ENCODE peak calls at places on chromosomes 2 and 18, in ten cellular contexts. R is endodermal cell, K is cardiac fibroblast, U is osteocyte, V is uterus, H is right atrium auricular region, Z is heart left ventricle, X is cardiac muscle cell, T is coronary artery, D is right lobe of liver. W is an unnamed sample.

GRCh38 chr18:10234912-10235439 is 219.5 kb upstream of the APCDD1 start:
- DNase-seq in Z (no peak), H (no peak), V (peak), D (no peak), K (peak), T (no peak), X (peak), U (no peak), R (no peak), W (peak)

GRCh38 chr2:32330136-32330535 is 26.7 kb upstream of the BIRC6 start:
- DNase-seq in D (no peak), X (peak), U (peak), Z (no peak), K (peak), H (no peak), V (no peak), T (no peak), R (no peak), W (no peak)

GRCh38 chr2:112708968-112709367 is 11.9 kb upstream of the NT5DC4 start:
- DNase-seq in V (no peak), D (no peak), R (no peak), X (no peak), H (no peak), K (no peak), Z (no peak), T (no peak), U (peak), W (no peak)

GRCh38 chr2:3712841-3713503 is 9.6 kb downstream of the DCDC2C start:
- DNase-seq in U (no peak), T (no peak), X (peak), H (no peak), V (no peak), Z (no peak), D (no peak), R (no peak), K (no peak), W (peak)

GRCh38 chr18:23912356-23912755 is 102.2 kb upstream of the TTC39C start:
- DNase-seq in D (no peak), U (no peak), K (no peak), R (no peak), V (no peak), T (no peak), X (no peak), H (no peak), Z (no peak), W (peak)

GRCh38 chr2:186887107-186888090 is 38.4 kb upstream of the ZSWIM2 start:
- DNase-seq in X (peak), H (peak), V (peak), Z (peak), U (no peak), R (no peak), K (peak), T (no peak), D (no peak), W (peak)

GRCh38 chr2:158079672-158080071 is 22.0 kb upstream of the UPP2 start:
- DNase-seq in Z (no peak), D (no peak), U (no peak), R (no peak), V (no peak), X (no peak), T (no peak), K (no peak), H (no peak), W (no peak)

GRCh38 chr2:56613254-56613653 is 429.5 kb downstream of the CCDC85A start:
- DNase-seq in R (no peak), U (no peak), V (no peak), T (no peak), X (no peak), Z (no peak), K (no peak), D (no peak), H (no peak), W (no peak)

GRCh38 chr2:191265311-191266170 is 20.3 kb downstream of the MYO1B start:
- DNase-seq in R (no peak), D (peak), V (peak), U (no peak), X (peak), H (no peak), Z (peak), K (peak), T (no peak), W (peak)

GRCh38 chr2:230981704-230982103 is 14.2 kb upstream of the SPATA3 start:
- DNase-seq in H (no peak), Z (no peak), U (no peak), R (no peak), V (no peak), K (no peak), T (no peak), X (no peak), D (peak), W (no peak)

GRCh38 chr2:232632904-232633412 is 446 bp upstream of the EFHD1 start:
- DNase-seq in K (no peak), X (peak), T (peak), U (no peak), D (peak), H (no peak), R (peak), Z (peak), V (peak), W (peak)
- TF ChIP-seq CTCF in K (no peak), X (no peak), T (no peak), U (no peak), D (no peak), H (no peak), R (peak), Z (no peak), V (no peak), W (no peak)

GRCh38 chr2:180692322-180692721 is 288.1 kb upstream of the UBE2E3 start:
- DNase-seq in R (no peak), U (no peak), T (no peak), H (no peak), D (no peak), X (no peak), V (no peak), K (no peak), Z (no peak), W (no peak)
- TF ChIP-seq CTCF in R (no peak), U (no peak), T (no peak), H (no peak), D (no peak), X (no peak), V (no peak), K (no peak), Z (no peak), W (no peak)

DNA sequence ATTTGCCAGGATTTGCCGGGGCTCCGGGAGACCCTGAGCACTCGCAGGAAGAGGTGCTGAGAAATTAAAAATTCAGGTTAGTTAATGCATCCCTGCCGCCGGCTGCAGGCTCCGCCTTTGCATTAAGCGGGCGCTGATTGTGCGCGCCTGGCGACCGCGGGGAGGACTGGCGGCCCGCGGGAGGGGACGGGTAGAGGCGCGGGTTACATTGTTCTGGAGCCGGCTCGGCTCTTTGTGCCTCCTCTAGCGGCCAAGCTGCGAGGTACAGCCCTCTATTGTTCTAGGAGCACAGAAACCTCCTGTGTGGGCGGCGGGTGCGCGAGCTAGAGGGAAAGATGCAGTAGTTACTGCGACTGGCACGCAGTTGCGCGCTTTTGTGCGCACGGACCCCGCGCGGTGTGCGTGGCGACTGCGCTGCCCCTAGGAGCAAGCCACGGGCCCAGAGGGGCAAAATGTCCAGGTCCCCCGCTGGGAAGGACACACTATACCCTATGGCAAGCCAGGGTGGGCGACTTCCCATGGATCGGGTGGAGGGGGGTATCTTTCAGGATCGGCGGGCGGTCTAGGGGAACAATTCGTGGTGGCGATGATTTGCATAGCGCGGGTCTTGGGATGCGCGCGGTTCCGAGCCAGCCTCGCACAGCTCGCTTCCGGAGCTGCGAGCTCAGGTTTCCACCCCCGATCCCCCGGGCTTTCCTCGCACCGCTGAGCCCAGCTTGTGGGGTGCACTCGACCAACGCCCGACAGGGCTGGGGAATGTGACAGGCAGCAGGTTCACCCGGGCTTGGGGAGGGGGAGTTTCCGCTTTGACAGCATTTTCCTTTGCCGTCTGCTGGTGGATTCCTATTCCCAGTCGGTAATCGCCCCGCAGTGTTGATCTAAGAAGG is 2.9 kb downstream of the ONECUT2 start:
- DNase-seq in T (no peak), U (no peak), D (peak), R (peak), Z (no peak), H (no peak), V (no peak), K (peak), X (peak), W (no peak)
- TF ChIP-seq CTCF in T (no peak), U (peak), D (peak), R (peak), Z (peak), H (peak), V (no peak), K (peak), X (peak), W (peak)

GRCh38 chr2:205931388-205931787 is 154.6 kb downstream of the INO80D start:
- DNase-seq in X (no peak), V (no peak), T (no peak), K (no peak), D (no peak), R (no peak), Z (no peak), H (no peak), U (no peak), W (no peak)

GRCh38 chr2:205936446-205936845 is 149.5 kb downstream of the INO80D start:
- DNase-seq in D (no peak), R (no peak), V (no peak), X (no peak), K (no peak), Z (no peak), H (no peak), U (no peak), T (no peak), W (no peak)

GRCh38 chr2:205937193-205937592 is 148.8 kb downstream of the INO80D start:
- DNase-seq in K (no peak), U (no peak), Z (no peak), D (no peak), H (no peak), R (no peak), V (no peak), X (no peak), T (no peak), W (no peak)

GRCh38 chr2:205930209-205930608 is 155.8 kb downstream of the INO80D start:
- DNase-seq in K (peak), U (no peak), Z (no peak), D (no peak), V (no peak), H (no peak), R (no peak), X (peak), T (no peak), W (peak)

GRCh38 chr2:205934443-205934842 is 151.5 kb downstream of the INO80D start:
- DNase-seq in K (peak), Z (no peak), U (no peak), D (no peak), H (no peak), X (peak), T (no peak), V (no peak), R (no peak), W (no peak)
- TF ChIP-seq CTCF in K (peak), Z (no peak), U (no peak), D (peak), H (no peak), X (peak), T (no peak), V (no peak), R (peak), W (peak)

DNA sequence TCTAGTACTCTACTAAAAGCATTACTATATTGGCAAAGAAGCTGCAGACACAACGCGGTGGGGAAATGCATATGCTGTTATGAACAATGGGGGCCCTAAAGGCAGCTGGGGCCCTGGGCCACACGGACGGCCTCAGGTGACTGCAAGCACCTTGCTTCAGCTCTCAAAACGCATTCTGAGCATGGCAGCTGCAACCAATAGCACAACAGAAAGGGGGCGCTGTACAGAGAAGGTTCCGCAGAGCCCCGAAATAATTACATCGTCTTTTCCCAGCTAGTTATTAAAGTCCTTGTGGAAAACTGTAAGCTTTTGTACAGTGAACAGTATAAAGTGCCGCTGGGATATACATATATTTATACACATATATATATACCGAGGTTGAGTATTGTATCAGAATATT is 45.3 kb upstream of the PXDN start:
- DNase-seq in X (no peak), T (no peak), H (no peak), V (no peak), R (no peak), Z (no peak), D (no peak), U (no peak), K (no peak), W (no peak)
- TF ChIP-seq CTCF in X (no peak), T (no peak), H (no peak), V (no peak), R (peak), Z (no peak), D (no peak), U (no peak), K (peak), W (peak)

GRCh38 chr2:26459991-26460612 is 17.8 kb downstream of the OTOF start:
- DNase-seq in H (no peak), X (no peak), V (no peak), R (peak), T (no peak), U (no peak), K (peak), D (peak), Z (no peak), W (no peak)
- TF ChIP-seq CTCF in H (no peak), X (peak), V (no peak), R (peak), T (no peak), U (no peak), K (peak), D (no peak), Z (no peak), W (no peak)

DNA sequence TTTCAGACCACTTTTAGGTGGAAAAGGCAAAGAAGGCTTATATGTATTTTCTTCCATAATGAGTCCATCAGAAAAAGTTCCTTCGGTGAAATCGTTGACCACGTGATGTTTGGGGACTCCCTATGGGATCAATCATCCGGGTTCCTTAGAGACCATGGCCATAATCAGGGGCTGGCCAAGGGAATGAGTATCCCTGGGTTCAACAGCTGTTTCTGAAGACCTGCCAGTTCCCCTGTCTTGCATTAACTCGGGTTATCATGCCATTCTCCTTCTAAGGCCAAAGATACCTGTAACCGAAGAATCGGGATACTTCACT is 18.7 kb upstream of the TMEM177 start:
- DNase-seq in Z (no peak), X (no peak), U (no peak), H (no peak), R (no peak), D (no peak), T (no peak), K (no peak), V (no peak), W (no peak)
- TF ChIP-seq CTCF in Z (no peak), X (no peak), U (no peak), H (no peak), R (peak), D (no peak), T (no peak), K (no peak), V (no peak), W (no peak)

GRCh38 chr2:188319845-188320244 is 28.2 kb downstream of the GULP1 start:
- DNase-seq in Z (no peak), X (no peak), H (no peak), U (no peak), T (no peak), R (no peak), D (no peak), K (no peak), V (no peak), W (no peak)
- TF ChIP-seq CTCF in Z (no peak), X (no peak), H (no peak), U (no peak), T (no peak), R (peak), D (no peak), K (no peak), V (no peak), W (no peak)

DNA sequence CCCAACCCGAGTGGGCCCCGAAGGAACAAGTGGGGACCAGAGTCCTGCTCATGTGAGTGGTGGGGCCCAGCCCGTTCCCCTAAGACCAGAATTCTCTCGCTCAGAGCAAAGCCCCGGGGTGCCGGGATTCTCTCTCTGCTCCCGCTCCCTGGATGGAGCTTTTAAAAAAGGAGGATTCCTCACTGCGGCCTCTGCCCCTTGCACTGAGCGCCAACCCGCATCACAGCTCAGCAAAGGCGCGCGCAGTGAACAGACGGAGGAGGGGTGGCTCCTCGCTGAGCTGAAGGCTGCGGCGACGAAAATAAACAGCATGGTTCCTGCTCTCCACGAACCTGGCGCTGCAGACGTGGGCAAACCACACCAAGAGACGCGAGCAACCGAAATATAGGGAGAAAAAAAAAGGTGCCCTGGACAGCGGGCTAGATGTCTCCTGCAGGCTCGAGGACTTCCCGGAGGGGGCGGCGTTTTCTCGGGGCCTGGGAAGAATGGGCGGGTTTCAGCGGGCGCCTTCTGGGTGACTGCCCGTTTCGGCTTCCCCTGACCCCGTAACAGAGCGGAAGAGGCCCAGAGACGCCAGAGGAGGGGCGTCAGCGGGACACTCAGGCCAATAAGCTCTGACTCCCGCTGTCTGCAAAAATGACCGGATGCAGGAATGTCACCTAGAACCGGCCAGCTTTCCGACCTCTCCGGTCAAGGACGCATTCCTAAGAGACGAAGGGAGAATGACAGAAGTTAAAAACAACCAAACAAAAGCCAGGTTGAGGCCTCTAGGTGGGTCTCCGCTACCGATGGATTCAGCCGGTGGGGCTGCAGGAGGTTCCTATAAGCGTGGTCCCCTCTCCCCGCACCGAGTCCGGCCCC is 819 bp upstream of the KLF11 start:
- DNase-seq in T (peak), Z (peak), X (peak), U (no peak), H (peak), D (peak), V (peak), R (peak), K (peak), W (peak)
- TF ChIP-seq CTCF in T (no peak), Z (peak), X (no peak), U (no peak), H (peak), D (no peak), V (no peak), R (peak), K (no peak), W (peak)

W was measured in fibroblast of villous mesenchyme.